ENCODE peak calls at places on chromosomes 13 and 19, in five cellular contexts. One of them, this sample, is unnamed.

GRCh38 chr13:27868639-27869435 is 51.0 kb upstream of the PDX1 start:
- DNase-seq in CD8-positive, alpha-beta T cell: no peak
- DNase-seq in cardiac muscle cell: peak; percentile 6
- DNase-seq in thoracic aorta: no peak
- DNase-seq in lower lobe of right lung: no peak
- DNase-seq in this sample: no peak

GRCh38 chr19:1279782-1280341 is 4.5 kb downstream of the FAM174C start:
- DNase-seq in CD8-positive, alpha-beta T cell: peak; percentile 77
- DNase-seq in cardiac muscle cell: peak; percentile 87
- DNase-seq in thoracic aorta: no peak
- DNase-seq in lower lobe of right lung: peak; percentile 85
- DNase-seq in this sample: peak; percentile 91

GRCh38 chr13:47798906-47799305 is 202.2 kb downstream of the SUCLA2 start:
- DNase-seq in thoracic aorta: no peak
- DNase-seq in lower lobe of right lung: no peak
- DNase-seq in cardiac muscle cell: peak; percentile 5
- DNase-seq in CD8-positive, alpha-beta T cell: no peak
- DNase-seq in this sample: no peak

GRCh38 chr19:1568320-1569019 is at the start of gene MEX3D:
- DNase-seq in cardiac muscle cell: peak; percentile 89
- DNase-seq in lower lobe of right lung: peak; percentile 79
- DNase-seq in thoracic aorta: no peak
- DNase-seq in CD8-positive, alpha-beta T cell: peak; percentile 73
- DNase-seq in this sample: peak; percentile 82

GRCh38 chr19:5036733-5037681 is 68.1 kb downstream of the KDM4B start:
- DNase-seq in lower lobe of right lung: no peak
- DNase-seq in cardiac muscle cell: peak; percentile 54
- DNase-seq in thoracic aorta: no peak
- DNase-seq in CD8-positive, alpha-beta T cell: no peak
- DNase-seq in this sample: no peak

GRCh38 chr13:53310786-53311185 is 282.2 kb downstream of the OLFM4 start:
- DNase-seq in thoracic aorta: no peak
- DNase-seq in lower lobe of right lung: no peak
- DNase-seq in CD8-positive, alpha-beta T cell: no peak
- DNase-seq in cardiac muscle cell: no peak
- DNase-seq in this sample: no peak

GRCh38 chr13:112779856-112780604 is 90.2 kb downstream of the ATP11A start:
- DNase-seq in thoracic aorta: no peak
- DNase-seq in lower lobe of right lung: peak; percentile 38
- DNase-seq in cardiac muscle cell: no peak
- DNase-seq in CD8-positive, alpha-beta T cell: no peak
- DNase-seq in this sample: no peak

GRCh38 chr13:29905845-29906244 is 55.4 kb upstream of the UBL3 start:
- DNase-seq in lower lobe of right lung: peak; percentile 56
- DNase-seq in thoracic aorta: no peak
- DNase-seq in CD8-positive, alpha-beta T cell: no peak
- DNase-seq in cardiac muscle cell: no peak
- DNase-seq in this sample: no peak

GRCh38 chr13:113777311-113778260 is 18.6 kb downstream of the TMEM255B start:
- DNase-seq in cardiac muscle cell: peak; percentile 81
- DNase-seq in CD8-positive, alpha-beta T cell: no peak
- DNase-seq in lower lobe of right lung: no peak
- DNase-seq in thoracic aorta: no peak
- DNase-seq in this sample: no peak

GRCh38 chr19:46481187-46481586 is 9.8 kb upstream of the PNMA8A start:
- DNase-seq in CD8-positive, alpha-beta T cell: no peak
- DNase-seq in lower lobe of right lung: no peak
- DNase-seq in thoracic aorta: no peak
- DNase-seq in cardiac muscle cell: no peak
- DNase-seq in this sample: no peak
- H3K4me3 ChIP-seq in CD8-positive, alpha-beta T cell: no peak overlapping the region
- H3K4me3 ChIP-seq in lower lobe of right lung: no peak overlapping the region
- H3K4me3 ChIP-seq in thoracic aorta: peak overlapping the region; percentile 41
- H3K4me3 ChIP-seq in cardiac muscle cell: no peak overlapping the region
- H3K4me3 ChIP-seq in this sample: no peak overlapping the region

DNA sequence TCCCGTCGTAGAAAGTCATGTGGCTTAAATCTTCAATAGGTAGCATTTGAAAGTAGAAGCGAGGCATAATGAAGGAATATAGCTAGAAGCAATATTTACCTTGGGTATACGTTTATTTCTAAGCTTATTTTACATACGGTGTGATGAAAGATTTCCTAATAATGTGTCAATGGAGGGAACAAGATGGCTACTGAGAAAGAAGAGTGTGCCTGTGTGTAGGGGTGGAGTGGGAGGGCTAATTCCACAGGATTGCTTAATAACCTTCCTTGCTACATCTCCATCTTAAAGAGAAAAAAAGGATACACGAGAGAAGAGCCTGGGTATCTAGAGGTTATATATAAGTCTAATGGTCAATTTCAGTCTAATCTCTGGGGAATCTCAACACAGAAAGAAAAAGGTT is 2.0 kb downstream of the SPART start:
- DNase-seq in CD8-positive, alpha-beta T cell: no peak
- DNase-seq in thoracic aorta: no peak
- DNase-seq in lower lobe of right lung: no peak
- DNase-seq in cardiac muscle cell: no peak
- DNase-seq in this sample: no peak
- H3K27ac ChIP-seq in CD8-positive, alpha-beta T cell: no peak overlapping the region
- H3K27ac ChIP-seq in thoracic aorta: no peak overlapping the region
- H3K27ac ChIP-seq in lower lobe of right lung: no peak overlapping the region
- H3K27ac ChIP-seq in cardiac muscle cell: no peak overlapping the region
- H3K27ac ChIP-seq in this sample: no peak overlapping the region

GRCh38 chr19:11094520-11094894 is 5.2 kb downstream of the LDLR start:
- DNase-seq in thoracic aorta: no peak
- DNase-seq in lower lobe of right lung: no peak
- DNase-seq in cardiac muscle cell: no peak
- DNase-seq in CD8-positive, alpha-beta T cell: no peak
- DNase-seq in this sample: no peak
- H3K4me3 ChIP-seq in thoracic aorta: no peak overlapping the region
- H3K4me3 ChIP-seq in lower lobe of right lung: peak overlapping the region; percentile 2
- H3K4me3 ChIP-seq in cardiac muscle cell: no peak overlapping the region
- H3K4me3 ChIP-seq in CD8-positive, alpha-beta T cell: no peak overlapping the region
- H3K4me3 ChIP-seq in this sample: peak overlapping the region; percentile 0

DNA sequence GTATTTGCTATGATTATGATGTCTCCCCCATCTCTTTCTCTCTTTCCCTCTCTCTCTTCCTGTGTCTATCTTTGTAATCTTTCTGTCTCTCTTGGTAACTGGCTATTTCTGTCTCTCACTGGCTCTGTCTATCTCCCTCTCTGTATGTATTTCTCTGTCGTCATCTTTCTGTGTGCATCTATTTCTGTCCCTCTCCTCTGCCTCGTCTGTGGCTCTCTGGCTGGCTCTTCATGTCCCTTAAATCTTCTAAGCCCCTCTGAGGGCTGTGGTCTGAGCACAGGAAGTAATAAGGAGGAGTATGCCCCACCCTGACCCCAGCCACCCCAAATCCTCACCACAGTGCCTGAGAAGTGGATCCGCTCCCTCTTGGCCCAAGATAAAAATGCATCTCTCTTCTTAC is 104.4 kb downstream of the DNAJC15 start:
- DNase-seq in CD8-positive, alpha-beta T cell: no peak
- DNase-seq in thoracic aorta: no peak
- DNase-seq in cardiac muscle cell: no peak
- DNase-seq in lower lobe of right lung: no peak
- DNase-seq in this sample: no peak
- H3K27ac ChIP-seq in CD8-positive, alpha-beta T cell: no peak overlapping the region
- H3K27ac ChIP-seq in thoracic aorta: no peak overlapping the region
- H3K27ac ChIP-seq in cardiac muscle cell: peak overlapping the region; percentile 71
- H3K27ac ChIP-seq in lower lobe of right lung: no peak overlapping the region
- H3K27ac ChIP-seq in this sample: no peak overlapping the region

DNA sequence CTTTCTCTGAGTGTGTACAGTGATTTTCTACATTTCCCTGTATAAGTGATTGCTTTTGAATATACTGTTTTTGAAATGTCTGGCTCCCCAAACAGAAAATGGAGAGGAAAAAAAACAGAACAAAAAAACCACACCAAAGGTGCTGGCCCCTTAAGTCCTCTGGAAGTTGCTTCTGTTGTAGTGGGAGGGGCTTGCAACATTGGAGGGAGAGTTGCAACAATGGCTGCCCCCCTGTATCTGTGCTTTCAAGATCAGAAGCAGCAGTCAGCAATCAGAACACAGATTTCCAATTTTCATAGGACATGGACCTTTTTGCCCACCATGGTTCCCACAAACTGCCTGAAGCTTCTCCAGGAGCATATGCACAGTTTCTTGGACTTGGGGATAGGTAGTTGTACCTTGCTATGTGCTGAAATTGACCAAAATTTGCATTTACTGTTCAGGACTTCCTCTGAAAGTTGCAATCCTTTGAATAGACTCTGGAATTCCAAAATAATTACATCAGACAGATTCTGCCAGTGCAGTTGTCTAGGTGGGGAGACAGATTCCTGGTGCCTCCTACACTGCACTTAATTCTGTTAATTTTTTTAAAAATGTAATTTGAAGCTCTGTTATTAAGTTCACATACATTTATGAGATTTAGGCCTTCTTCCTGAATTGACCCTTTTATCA is 13.8 kb downstream of the BIVM start:
- DNase-seq in cardiac muscle cell: no peak
- DNase-seq in lower lobe of right lung: no peak
- DNase-seq in CD8-positive, alpha-beta T cell: no peak
- DNase-seq in thoracic aorta: no peak
- DNase-seq in this sample: no peak
- H3K4me3 ChIP-seq in cardiac muscle cell: no peak overlapping the region
- H3K4me3 ChIP-seq in lower lobe of right lung: no peak overlapping the region
- H3K4me3 ChIP-seq in CD8-positive, alpha-beta T cell: no peak overlapping the region
- H3K4me3 ChIP-seq in thoracic aorta: no peak overlapping the region
- H3K4me3 ChIP-seq in this sample: no peak overlapping the region

DNA sequence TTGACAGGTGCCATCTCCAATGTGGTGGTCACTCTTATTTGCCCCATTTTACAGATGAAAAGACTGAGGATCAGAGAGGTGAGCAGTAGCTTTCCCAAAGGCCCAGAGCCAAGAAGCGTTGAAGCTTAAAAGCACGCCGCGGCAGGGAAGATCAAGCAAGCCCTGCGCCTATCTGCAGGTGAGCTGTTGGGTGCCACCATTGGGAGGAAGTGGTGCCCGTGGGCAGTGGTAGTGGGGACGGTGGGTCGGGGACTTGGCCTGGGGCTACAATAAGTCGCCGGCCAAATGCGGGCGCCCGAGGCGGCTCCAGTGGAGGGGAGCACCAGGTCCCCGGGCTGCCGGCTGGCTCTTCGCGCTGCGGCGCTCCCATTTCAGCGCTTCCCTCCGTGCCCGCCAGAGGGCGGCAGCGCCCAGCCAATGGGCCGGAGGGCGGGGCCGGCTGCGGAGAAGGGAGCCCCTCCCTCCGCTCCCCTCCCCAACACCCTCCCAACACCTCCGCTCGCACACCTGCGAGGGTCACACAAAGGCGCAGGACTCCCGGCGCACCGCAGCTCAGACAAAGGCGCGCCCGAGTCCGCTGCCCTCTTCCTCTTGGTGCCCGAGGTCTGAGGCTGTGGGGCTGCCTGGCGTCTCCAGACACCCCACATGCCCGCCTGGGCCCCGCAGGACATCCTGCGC is 744 bp upstream of the POU2F2 start:
- DNase-seq in thoracic aorta: no peak
- DNase-seq in lower lobe of right lung: peak; percentile 77
- DNase-seq in CD8-positive, alpha-beta T cell: peak; percentile 83
- DNase-seq in cardiac muscle cell: peak; percentile 70
- DNase-seq in this sample: peak; percentile 84
- H3K27ac ChIP-seq in thoracic aorta: no peak overlapping the region
- H3K27ac ChIP-seq in lower lobe of right lung: no peak overlapping the region
- H3K27ac ChIP-seq in CD8-positive, alpha-beta T cell: peak overlapping the region; percentile 54
- H3K27ac ChIP-seq in cardiac muscle cell: no peak overlapping the region
- H3K27ac ChIP-seq in this sample: peak overlapping the region; percentile 56

DNA sequence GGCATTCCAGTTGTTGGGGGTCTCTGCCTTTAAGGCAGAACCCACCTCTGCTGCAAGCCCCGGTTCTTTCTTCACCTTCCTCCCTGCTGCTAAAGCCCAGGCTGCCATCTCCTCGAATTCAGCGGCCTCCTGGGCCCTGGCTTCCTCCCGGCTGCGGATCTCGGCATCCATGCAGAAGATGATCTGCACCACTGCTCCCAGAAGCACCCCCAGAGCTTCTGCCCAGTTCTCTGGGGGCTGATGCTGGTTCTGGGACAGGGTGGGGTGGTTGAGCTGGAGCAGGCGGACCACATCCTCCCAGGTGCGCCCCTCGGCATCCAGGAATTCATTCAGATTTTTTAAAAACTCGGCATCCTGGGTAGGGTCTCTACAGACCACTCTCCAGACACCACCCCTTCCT is 987 bp downstream of the PNMA8A start:
- DNase-seq in cardiac muscle cell: no peak
- DNase-seq in thoracic aorta: no peak
- DNase-seq in CD8-positive, alpha-beta T cell: no peak
- DNase-seq in lower lobe of right lung: no peak
- DNase-seq in this sample: no peak
- H3K4me3 ChIP-seq in cardiac muscle cell: peak overlapping the region; percentile 47
- H3K4me3 ChIP-seq in thoracic aorta: peak overlapping the region; percentile 63
- H3K4me3 ChIP-seq in CD8-positive, alpha-beta T cell: no peak overlapping the region
- H3K4me3 ChIP-seq in lower lobe of right lung: no peak overlapping the region
- H3K4me3 ChIP-seq in this sample: no peak overlapping the region

GRCh38 chr19:16825312-16826168 is 3.7 kb upstream of the SIN3B start:
- DNase-seq in lower lobe of right lung: no peak
- DNase-seq in CD8-positive, alpha-beta T cell: no peak
- DNase-seq in thoracic aorta: no peak
- DNase-seq in cardiac muscle cell: no peak
- DNase-seq in this sample: no peak
- H3K27ac ChIP-seq in lower lobe of right lung: peak overlapping the region; percentile 66
- H3K27ac ChIP-seq in CD8-positive, alpha-beta T cell: no peak overlapping the region
- H3K27ac ChIP-seq in thoracic aorta: peak overlapping the region; percentile 37
- H3K27ac ChIP-seq in cardiac muscle cell: no peak overlapping the region
- H3K27ac ChIP-seq in this sample: peak overlapping the region; percentile 67